ENCODE peak calls at places on chromosomes 3 and 15, in eight cellular contexts. I is mesendoderm; Y is dorsolateral prefrontal cortex; N is pancreas; O is naive thymus-derived CD4-positive, alpha-beta T cell; J is lower lobe of right lung; H is heart left ventricle; C is IMR-90. Q is an unnamed sample.

GRCh38 chr3:171456765-171457164 is 3.4 kb downstream of the TNIK start:
- DNase-seq in I (no peak), Y (no peak), N (no peak), O (no peak), J (no peak), H (no peak), C (no peak), Q (no peak)

GRCh38 chr3:54138937-54139547 is 16.7 kb downstream of the CACNA2D3 start:
- DNase-seq in I (no peak), Y (no peak), N (no peak), O (no peak), J (no peak), H (no peak), C (no peak), Q (no peak)

GRCh38 chr3:143208976-143209714 is 89.6 kb downstream of the CHST2 start:
- DNase-seq in I (no peak), Y (no peak), N (no peak), O (no peak), J (no peak), H (no peak), C (no peak), Q (no peak)

GRCh38 chr15:49832421-49832980 is 211.7 kb downstream of the DTWD1 start:
- DNase-seq in I (peak; percentile 81), Y (no peak), N (peak; percentile 62), O (no peak), J (no peak), H (no peak), C (no peak), Q (no peak)

GRCh38 chr3:122258757-122259371 is 66.2 kb upstream of the CSTA start:
- DNase-seq in I (peak; percentile 82), Y (peak; percentile 40), N (peak; percentile 77), O (no peak), J (peak; percentile 77), H (peak; percentile 72), C (peak; percentile 56), Q (peak; percentile 35)

GRCh38 chr3:127546517-127546916 is 44.0 kb downstream of the TPRA1 start:
- DNase-seq in I (no peak), Y (no peak), N (no peak), O (no peak), J (peak; percentile 23), H (no peak), C (no peak), Q (no peak)

GRCh38 chr3:122091602-122092006 is 36.4 kb downstream of the CD86 start:
- DNase-seq in I (no peak), Y (no peak), N (no peak), O (no peak), J (no peak), H (no peak), C (no peak), Q (no peak)

GRCh38 chr15:65376767-65377104 is 1.1 kb downstream of the IGDCC3 start:
- DNase-seq in I (peak; percentile 75), Y (no peak), N (no peak), O (no peak), J (no peak), H (no peak), C (no peak), Q (peak; percentile 35)

GRCh38 chr3:177516130-177517011 is 319.1 kb upstream of the TBL1XR1 start:
- DNase-seq in I (peak; percentile 28), Y (no peak), N (no peak), O (no peak), J (no peak), H (no peak), C (peak; percentile 90), Q (no peak)

GRCh38 chr15:88792342-88793282 is 10.6 kb upstream of the ACAN start:
- DNase-seq in I (peak; percentile 54), Y (no peak), N (no peak), O (no peak), J (no peak), H (no peak), C (no peak), Q (no peak)

GRCh38 chr3:18111702-18112311 is 313.3 kb downstream of the SATB1 start:
- DNase-seq in I (no peak), Y (no peak), N (no peak), O (no peak), J (no peak), H (no peak), C (peak; percentile 29), Q (no peak)

GRCh38 chr3:120796944-120797343 is 54.4 kb downstream of the GTF2E1 start:
- DNase-seq in I (no peak), Y (no peak), N (no peak), O (no peak), J (no peak), H (no peak), C (no peak), Q (no peak)

GRCh38 chr15:57797145-57797544 is 90.6 kb downstream of the POLR2M start:
- DNase-seq in I (no peak), Y (no peak), N (no peak), O (no peak), J (no peak), H (no peak), C (no peak), Q (no peak)

GRCh38 chr3:45055032-45055410 is 28.9 kb downstream of the CLEC3B start:
- DNase-seq in I (no peak), Y (no peak), N (no peak), O (no peak), J (no peak), H (no peak), C (peak; percentile 87), Q (no peak)
- H3K27ac ChIP-seq in I (no peak overlapping the region), Y (no peak overlapping the region), N (no peak overlapping the region), O (no peak overlapping the region), J (no peak overlapping the region), H (no peak overlapping the region), C (peak overlapping the region; percentile 84), Q (no peak overlapping the region)

GRCh38 chr15:38896652-38897051 is 332.0 kb upstream of the RASGRP1 start:
- DNase-seq in I (no peak), Y (no peak), N (no peak), O (no peak), J (no peak), H (no peak), C (no peak), Q (no peak)

GRCh38 chr15:38890194-38890593 is 325.6 kb upstream of the RASGRP1 start:
- DNase-seq in I (no peak), Y (no peak), N (no peak), O (no peak), J (no peak), H (no peak), C (no peak), Q (no peak)

GRCh38 chr15:38895326-38896282 is 331.0 kb upstream of the RASGRP1 start:
- DNase-seq in I (no peak), Y (no peak), N (no peak), O (no peak), J (no peak), H (no peak), C (peak; percentile 89), Q (no peak)

GRCh38 chr15:38894260-38894948 is 329.8 kb upstream of the RASGRP1 start:
- DNase-seq in I (peak; percentile 22), Y (no peak), N (no peak), O (no peak), J (no peak), H (no peak), C (peak; percentile 96), Q (no peak)

DNA sequence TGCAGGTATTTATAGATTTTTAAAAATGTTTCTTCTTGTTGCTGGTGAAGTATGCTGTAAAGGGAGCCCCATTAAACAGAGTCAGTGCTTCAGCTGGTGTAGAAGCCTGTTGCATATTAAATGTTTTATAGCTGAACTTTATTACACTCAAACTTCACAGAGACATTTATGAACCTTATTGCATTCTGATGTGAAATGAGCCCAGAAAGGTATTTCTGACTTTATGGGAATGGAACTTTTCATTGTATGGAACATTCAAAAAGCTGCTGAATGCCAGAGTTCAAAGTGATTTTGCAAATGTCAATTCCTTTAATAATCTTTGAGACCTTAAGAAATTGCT is 329.3 kb upstream of the RASGRP1 start:
- DNase-seq in I (no peak), Y (no peak), N (no peak), O (no peak), J (no peak), H (no peak), C (no peak), Q (no peak)
- H3K27ac ChIP-seq in I (no peak overlapping the region), Y (no peak overlapping the region), N (no peak overlapping the region), O (no peak overlapping the region), J (peak overlapping the region; percentile 33), H (no peak overlapping the region), C (peak overlapping the region; percentile 100), Q (no peak overlapping the region)

DNA sequence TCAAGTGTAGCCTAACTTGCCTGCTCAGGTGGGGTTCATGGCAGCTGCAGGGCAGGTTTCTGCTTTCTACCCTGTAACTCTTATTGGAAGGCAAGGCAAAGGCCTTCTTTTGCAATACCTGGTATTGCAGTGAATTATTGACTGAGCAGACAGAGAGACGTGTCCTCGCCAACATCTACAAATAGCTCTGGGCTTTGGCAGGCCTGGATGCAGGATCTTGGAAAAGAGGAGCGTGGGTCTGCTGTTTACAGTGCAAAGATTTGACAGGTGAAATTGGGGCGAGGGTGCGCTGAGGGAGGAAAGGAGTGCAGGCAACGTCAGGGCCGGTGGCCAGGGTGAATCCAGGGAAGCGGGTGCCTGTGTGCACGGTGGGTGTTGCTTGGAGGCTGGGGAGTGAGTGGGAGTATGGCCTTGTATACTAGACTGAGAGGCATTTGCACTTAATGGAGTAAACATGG is 44.5 kb downstream of the ST6GAL1 start:
- DNase-seq in I (no peak), Y (no peak), N (no peak), O (no peak), J (no peak), H (no peak), C (no peak), Q (no peak)
- H3K27ac ChIP-seq in I (no peak overlapping the region), Y (peak overlapping the region; percentile 85), N (no peak overlapping the region), O (no peak overlapping the region), J (no peak overlapping the region), H (peak overlapping the region; percentile 27), C (no peak overlapping the region), Q (no peak overlapping the region)

GRCh38 chr15:98121957-98122356 is 161.5 kb downstream of the ARRDC4 start:
- DNase-seq in I (peak; percentile 50), Y (no peak), N (no peak), O (no peak), J (no peak), H (no peak), C (no peak), Q (no peak)

GRCh38 chr15:98126326-98127090 is 166.0 kb downstream of the ARRDC4 start:
- DNase-seq in I (no peak), Y (no peak), N (no peak), O (no peak), J (no peak), H (no peak), C (no peak), Q (no peak)

GRCh38 chr15:98123834-98124233 is 163.3 kb downstream of the ARRDC4 start:
- DNase-seq in I (peak; percentile 53), Y (no peak), N (no peak), O (no peak), J (no peak), H (no peak), C (no peak), Q (no peak)

GRCh38 chr15:98123297-98123696 is 162.8 kb downstream of the ARRDC4 start:
- DNase-seq in I (no peak), Y (no peak), N (no peak), O (no peak), J (no peak), H (no peak), C (no peak), Q (no peak)

DNA sequence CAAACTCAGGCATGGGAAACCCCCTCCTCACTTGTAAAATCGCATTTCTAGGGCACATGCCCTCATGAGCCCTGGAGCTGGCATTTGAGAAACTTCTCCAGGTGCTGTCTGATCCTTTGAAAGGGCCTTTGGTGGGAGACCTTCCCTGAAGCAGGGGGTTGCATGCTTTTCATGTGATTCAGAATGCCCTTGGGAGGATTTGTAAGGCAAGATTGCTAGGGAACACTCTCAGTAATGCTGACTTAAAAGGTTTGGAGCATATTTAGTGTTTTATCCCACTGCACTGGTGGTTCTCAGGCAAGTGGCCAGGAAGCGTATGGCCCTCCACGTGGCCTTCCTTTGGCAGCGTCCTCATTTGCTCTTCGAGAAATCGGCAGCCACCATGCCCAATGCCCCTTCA is 164.1 kb downstream of the ARRDC4 start:
- DNase-seq in I (no peak), Y (no peak), N (no peak), O (no peak), J (no peak), H (no peak), C (no peak), Q (no peak)
- H3K27ac ChIP-seq in I (no peak overlapping the region), Y (no peak overlapping the region), N (no peak overlapping the region), O (no peak overlapping the region), J (no peak overlapping the region), H (no peak overlapping the region), C (no peak overlapping the region), Q (no peak overlapping the region)